ENCODE peak calls at places on chromosome 19, in ten cellular contexts. H, G, K, I, J, A, Q, D, Z and E are unnamed samples.

GRCh38 chr19:4575267-4575793 is 15.8 kb upstream of the SEMA6B start:
- DNase-seq in Q (no peak), H (peak; percentile 71), G (no peak), D (peak; percentile 99), I (peak; percentile 99), Z (no peak), A (peak; percentile 87), J (peak; percentile 76), K (peak; percentile 86), E (no peak)

GRCh38 chr19:33304760-33305647 is 2.7 kb upstream of the CEBPA start:
- DNase-seq in J (no peak), H (no peak), Z (no peak), K (no peak), Q (no peak), G (no peak), D (no peak), A (no peak), I (peak; percentile 72), E (no peak)

GRCh38 chr19:51493776-51494175 is 7.8 kb downstream of the SIGLEC12 start:
- DNase-seq in G (no peak), I (no peak), Q (no peak), J (no peak), K (no peak), A (no peak), D (no peak), H (no peak), Z (no peak), E (no peak)

GRCh38 chr19:4233282-4233853 is 4.0 kb downstream of the EBI3 start:
- DNase-seq in K (peak; percentile 41), G (no peak), I (peak; percentile 61), H (peak; percentile 71), J (no peak), Q (peak; percentile 49), Z (peak; percentile 8), A (peak; percentile 22), D (peak; percentile 48), E (peak; percentile 33)

GRCh38 chr19:53824134-53824611 is at the start of gene NLRP12:
- DNase-seq in D (no peak), K (no peak), A (no peak), J (no peak), H (no peak), Q (no peak), Z (peak; percentile 13), G (no peak), I (peak; percentile 54), E (no peak)

GRCh38 chr19:34124828-34125227 is 47.5 kb upstream of the LSM14A start:
- DNase-seq in Q (no peak), K (no peak), H (no peak), D (no peak), I (peak; percentile 54), J (no peak), G (no peak), A (no peak), Z (no peak), E (no peak)

GRCh38 chr19:10292206-10292788 is 2.5 kb downstream of the ICAM5 start:
- DNase-seq in D (peak; percentile 88), G (no peak), K (peak; percentile 87), Q (peak; percentile 59), A (peak; percentile 91), J (no peak), I (peak; percentile 89), H (peak; percentile 58), Z (no peak), E (no peak)

GRCh38 chr19:18514800-18515682 is 6.8 kb downstream of the ELL start:
- DNase-seq in K (peak; percentile 81), A (peak; percentile 75), H (no peak), D (peak; percentile 93), Z (no peak), I (peak; percentile 81), G (peak; percentile 59), Q (no peak), J (no peak), E (no peak)